ENCODE peak calls at places on chromosomes 12 and 14, in four cellular contexts. T is fibroblast of lung, Q is neural progenitor cell, L is PC-3. F is an unnamed sample.

GRCh38 chr12:26870491-26871419 is 37.8 kb upstream of the ITPR2 start:
- DNase-seq in L (peak; percentile 97), Q (no peak), T (peak; percentile 72), F (peak; percentile 80)

GRCh38 chr14:98120831-98121464 is 1151.0 kb downstream of the BCL11B start:
- DNase-seq in T (no peak), L (peak; percentile 28), Q (no peak), F (no peak)

GRCh38 chr14:67276131-67276530 is 34.9 kb downstream of the PALS1 start:
- DNase-seq in L (no peak), T (no peak), Q (no peak), F (no peak)

GRCh38 chr14:102272392-102272791 is 32.6 kb downstream of the MOK start:
- DNase-seq in Q (no peak), T (no peak), L (no peak), F (no peak)

GRCh38 chr14:58133739-58134138 is 18.3 kb downstream of the ARMH4 start:
- DNase-seq in L (peak; percentile 97), T (peak; percentile 9), Q (no peak), F (no peak)

GRCh38 chr12:111174283-111175108 is 194.4 kb downstream of the PHETA1 start:
- DNase-seq in L (peak; percentile 62), T (no peak), Q (peak; percentile 30), F (peak; percentile 17)

GRCh38 chr12:25332143-25332542 is 81.4 kb upstream of the KRAS start:
- DNase-seq in Q (no peak), L (no peak), T (no peak), F (peak; percentile 91)

GRCh38 chr12:118148287-118148686 is 12.4 kb downstream of the PEBP1 start:
- DNase-seq in L (no peak), T (no peak), Q (no peak), F (no peak)

GRCh38 chr12:16844875-16845274 is 238.9 kb upstream of the LMO3 start:
- DNase-seq in L (no peak), T (no peak), Q (peak; percentile 28), F (no peak)

GRCh38 chr14:96901227-96901626 is 104.0 kb downstream of the VRK1 start:
- DNase-seq in T (no peak), Q (no peak), L (no peak), F (peak; percentile 52)

GRCh38 chr14:26849514-26849913 is 251.7 kb upstream of the NOVA1 start:
- DNase-seq in Q (no peak), L (no peak), T (no peak), F (no peak)

GRCh38 chr14:50342211-50343080 is 30.3 kb downstream of the DMAC2L start:
- DNase-seq in Q (peak; percentile 72), L (peak; percentile 86), T (peak; percentile 81), F (no peak)

GRCh38 chr14:69316449-69317391 is 56.8 kb downstream of the GALNT16 start:
- DNase-seq in Q (no peak), T (peak; percentile 98), L (peak; percentile 94), F (no peak)

GRCh38 chr14:95052016-95052585 is 105.2 kb downstream of the DICER1 start:
- DNase-seq in Q (no peak), T (no peak), L (no peak), F (no peak)

GRCh38 chr12:97552410-97553050 is 89.9 kb downstream of the RMST start:
- DNase-seq in L (no peak), Q (no peak), T (no peak), F (no peak)

GRCh38 chr14:76775695-76776305 is 14.5 kb downstream of the VASH1 start:
- DNase-seq in T (no peak), Q (no peak), L (no peak), F (no peak)

GRCh38 chr12:127539499-127539898 is 727.5 kb upstream of the TMEM132C start:
- DNase-seq in L (no peak), T (no peak), Q (peak; percentile 6), F (no peak)

GRCh38 chr14:69246331-69246730 is 13.6 kb upstream of the GALNT16 start:
- DNase-seq in Q (peak; percentile 11), T (no peak), L (no peak), F (no peak)

DNA sequence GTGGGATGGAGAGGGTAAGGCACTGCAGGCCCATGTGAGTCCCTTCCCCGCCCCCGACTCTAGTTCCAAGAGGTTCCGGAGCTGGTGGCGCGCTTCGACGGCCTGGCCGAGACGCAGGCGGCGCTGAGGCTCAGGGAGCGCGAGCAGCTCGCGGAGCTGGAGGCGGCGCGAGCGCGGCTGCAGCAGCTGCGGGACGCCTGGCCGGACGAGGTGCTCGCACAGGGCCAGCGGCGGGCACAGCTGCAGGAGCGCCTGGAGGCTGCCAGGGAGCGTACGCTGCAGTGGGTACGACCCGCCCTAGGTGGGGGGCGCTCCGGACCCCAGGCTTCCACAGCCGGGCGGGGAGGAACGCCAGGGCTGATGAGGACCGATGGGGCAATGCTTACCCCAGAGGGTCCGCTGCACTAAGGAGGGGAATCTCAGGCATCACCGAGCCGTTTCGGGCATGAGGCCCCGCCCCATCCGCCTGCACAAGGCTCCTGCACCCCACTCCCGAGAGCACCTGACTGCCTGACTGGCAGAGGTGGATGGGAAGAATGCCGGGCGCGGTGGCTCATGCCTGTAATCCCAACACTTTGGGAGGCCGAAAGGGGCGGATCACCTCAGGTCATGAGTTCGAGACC is 4.9 kb downstream of the CFAP73 start:
- DNase-seq in T (peak; percentile 14), L (no peak), Q (peak; percentile 86), F (peak; percentile 51)
- TF ChIP-seq EZH2 in T (no peak), L (no peak), Q (no peak), F (no peak)

GRCh38 chr12:51828951-51829581 is 19.5 kb downstream of the FIGNL2 start:
- DNase-seq in T (no peak), L (no peak), Q (peak; percentile 95), F (no peak)
- H3K4me3 ChIP-seq in T (no peak overlapping the region), L (no peak overlapping the region), Q (peak overlapping the region; percentile 20), F (no peak overlapping the region)

DNA sequence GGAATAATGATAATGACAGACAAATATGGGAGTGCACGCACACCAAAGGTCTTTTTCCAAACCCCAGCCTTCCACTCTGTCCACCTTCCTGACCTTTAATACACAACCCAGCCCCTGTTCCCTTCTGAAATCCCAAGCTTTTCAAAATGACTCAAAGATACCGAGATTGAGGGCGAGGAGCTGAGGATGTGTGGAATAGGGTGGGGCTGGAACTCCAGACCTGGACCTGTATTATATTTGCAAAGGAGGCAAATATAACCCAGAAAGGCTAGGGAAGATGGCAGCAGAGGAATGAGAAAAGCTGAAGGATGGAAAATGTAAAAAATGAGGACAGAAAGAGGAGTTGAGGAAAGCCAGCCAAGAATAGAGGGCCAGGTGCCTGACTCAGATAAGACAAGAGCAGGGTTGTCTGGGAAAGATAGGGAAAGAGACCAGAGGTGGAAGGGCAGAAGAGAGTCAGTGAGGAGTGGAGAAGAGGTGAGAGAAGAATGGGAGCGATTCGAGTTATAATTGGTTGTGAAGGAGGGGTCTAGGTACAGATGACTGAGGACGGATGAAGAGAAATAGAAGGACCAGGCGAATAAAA is 1.0 kb upstream of the PTMS start:
- DNase-seq in Q (peak; percentile 41), T (no peak), L (peak; percentile 9), F (no peak)
- TF ChIP-seq EZH2 in Q (no peak), T (no peak), L (no peak), F (no peak)

DNA sequence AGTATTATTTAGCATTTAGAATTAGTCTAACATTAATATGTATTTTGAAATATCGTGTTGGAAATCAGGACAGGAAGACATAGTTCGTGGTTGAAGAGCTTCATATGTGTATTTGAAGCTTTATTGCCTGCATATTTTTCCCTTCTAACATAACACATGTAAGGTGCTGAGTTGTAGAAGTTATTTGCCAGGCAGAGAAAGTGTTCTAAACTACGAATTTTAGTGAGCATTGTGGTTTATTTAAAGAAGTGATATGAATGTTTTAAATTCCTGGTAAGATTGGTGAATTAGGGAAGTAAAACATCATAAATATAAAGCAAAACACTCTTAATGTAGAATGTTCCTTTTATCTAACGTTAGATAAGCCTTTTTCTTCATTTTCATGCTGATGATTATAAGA is 2.5 kb downstream of the RASSF3 start:
- DNase-seq in L (no peak), Q (no peak), T (no peak), F (no peak)
- H3K4me3 ChIP-seq in L (peak overlapping the region; percentile 80), Q (no peak overlapping the region), T (peak overlapping the region; percentile 95), F (no peak overlapping the region)

F was measured in MM.1S.